ENCODE peak calls at places on chromosomes 7 and 10, in nine cellular contexts. B is PC-3, E is bronchial epithelial cell, S is A549, U is heart right ventricle, R is left ventricle myocardium inferior, N is hepatocyte, G is transverse colon, K is fibroblast of the aortic adventitia. Z is an unnamed sample.
A peak's percentile ranks its signal among the peaks of the same experiment; 100 is the strongest.

GRCh38 chr10:3948843-3949242 is 163.8 kb upstream of the KLF6 start:
- DNase-seq in B (peak; percentile 88), E (peak; percentile 83), S (peak; percentile 16), U (no peak), R (no peak), N (no peak), G (peak; percentile 63), K (no peak), Z (peak; percentile 21)

GRCh38 chr7:139731802-139732470 is 45.9 kb downstream of the HIPK2 start:
- DNase-seq in B (peak; percentile 97), E (peak; percentile 92), S (peak; percentile 84), U (peak; percentile 85), R (peak; percentile 82), N (peak; percentile 63), G (peak; percentile 89), K (peak; percentile 91), Z (peak; percentile 94)

GRCh38 chr7:112533591-112533990 is 52.8 kb downstream of the LSMEM1 start:
- DNase-seq in B (no peak), E (peak; percentile 17), S (no peak), U (no peak), R (no peak), N (no peak), G (no peak), K (no peak), Z (no peak)

GRCh38 chr7:1236831-1237701 is 4.4 kb downstream of the UNCX start:
- DNase-seq in B (no peak), E (no peak), S (no peak), U (no peak), R (no peak), N (no peak), G (no peak), K (no peak), Z (no peak)

GRCh38 chr10:71719464-71720303 is at the start of gene C10orf105:
- DNase-seq in B (no peak), E (no peak), S (no peak), U (no peak), R (no peak), N (no peak), G (no peak), K (no peak), Z (no peak)

GRCh38 chr10:99731296-99732032 is 463 bp downstream of the COX15 start:
- DNase-seq in B (no peak), E (peak; percentile 22), S (no peak), U (no peak), R (no peak), N (no peak), G (no peak), K (no peak), Z (no peak)

GRCh38 chr7:636396-636795 is 90.1 kb upstream of the DNAAF5 start:
- DNase-seq in B (peak; percentile 71), E (no peak), S (peak; percentile 85), U (peak; percentile 26), R (no peak), N (no peak), G (no peak), K (peak; percentile 5), Z (peak; percentile 50)

GRCh38 chr10:36224431-36224985 is 582.4 kb upstream of the FZD8 start:
- DNase-seq in B (peak; percentile 43), E (peak; percentile 56), S (no peak), U (no peak), R (no peak), N (no peak), G (no peak), K (peak; percentile 89), Z (peak; percentile 80)

GRCh38 chr10:103265712-103266329 is 11.1 kb upstream of the INA start:
- DNase-seq in B (peak; percentile 63), E (peak; percentile 54), S (peak; percentile 72), U (peak; percentile 73), R (no peak), N (peak; percentile 88), G (peak; percentile 50), K (peak; percentile 86), Z (peak; percentile 81)

GRCh38 chr10:88196298-88196697 is 332.9 kb downstream of the PTEN start:
- DNase-seq in B (no peak), E (no peak), S (no peak), U (no peak), R (no peak), N (peak; percentile 27), G (no peak), K (peak; percentile 43), Z (no peak)

GRCh38 chr10:124721295-124722052 is 22.7 kb downstream of the FAM53B start:
- DNase-seq in B (no peak), E (peak; percentile 38), S (no peak), U (peak; percentile 61), R (peak; percentile 67), N (no peak), G (peak; percentile 55), K (no peak), Z (no peak)

GRCh38 chr7:116249969-116250553 is 39.7 kb downstream of the TES start:
- DNase-seq in B (peak; percentile 65), E (peak; percentile 63), S (peak; percentile 78), U (no peak), R (no peak), N (peak; percentile 17), G (no peak), K (peak; percentile 63), Z (peak; percentile 70)

GRCh38 chr10:79328737-79329504 is 18.3 kb upstream of the PPIF start:
- DNase-seq in B (peak; percentile 91), E (peak; percentile 88), S (peak; percentile 43), U (no peak), R (no peak), N (peak; percentile 65), G (peak; percentile 47), K (no peak), Z (no peak)

GRCh38 chr7:80942261-80943041 is 23.6 kb upstream of the SEMA3C start:
- DNase-seq in B (peak; percentile 95), E (peak; percentile 100), S (peak; percentile 99), U (peak; percentile 35), R (peak; percentile 37), N (peak; percentile 83), G (peak; percentile 31), K (peak; percentile 98), Z (peak; percentile 92)

GRCh38 chr7:73838642-73839041 is 3.7 kb downstream of the METTL27 start:
- DNase-seq in B (no peak), E (peak; percentile 80), S (no peak), U (no peak), R (no peak), N (no peak), G (no peak), K (no peak), Z (no peak)

GRCh38 chr10:17066000-17066399 is 63.6 kb downstream of the CUBN start:
- DNase-seq in B (no peak), E (no peak), S (no peak), U (no peak), R (no peak), N (no peak), G (no peak), K (peak; percentile 48), Z (no peak)

GRCh38 chr10:74081192-74081803 is 69.3 kb downstream of the AP3M1 start:
- DNase-seq in B (peak; percentile 94), E (peak; percentile 48), S (peak; percentile 64), U (peak; percentile 54), R (no peak), N (peak; percentile 60), G (peak; percentile 42), K (peak; percentile 77), Z (peak; percentile 71)

GRCh38 chr10:11446895-11447294 is 164.6 kb downstream of the USP6NL start:
- DNase-seq in B (no peak), E (no peak), S (no peak), U (no peak), R (no peak), N (no peak), G (no peak), K (no peak), Z (no peak)

GRCh38 chr7:6500691-6501090 is 50.6 kb downstream of the GRID2IP start:
- DNase-seq in B (no peak), E (no peak), S (no peak), U (no peak), R (no peak), N (no peak), G (no peak), K (no peak), Z (no peak)

GRCh38 chr10:97570789-97571536 is 1.6 kb upstream of the ANKRD2 start:
- DNase-seq in B (no peak), E (no peak), S (no peak), U (no peak), R (peak; percentile 34), N (no peak), G (no peak), K (no peak), Z (no peak)

DNA sequence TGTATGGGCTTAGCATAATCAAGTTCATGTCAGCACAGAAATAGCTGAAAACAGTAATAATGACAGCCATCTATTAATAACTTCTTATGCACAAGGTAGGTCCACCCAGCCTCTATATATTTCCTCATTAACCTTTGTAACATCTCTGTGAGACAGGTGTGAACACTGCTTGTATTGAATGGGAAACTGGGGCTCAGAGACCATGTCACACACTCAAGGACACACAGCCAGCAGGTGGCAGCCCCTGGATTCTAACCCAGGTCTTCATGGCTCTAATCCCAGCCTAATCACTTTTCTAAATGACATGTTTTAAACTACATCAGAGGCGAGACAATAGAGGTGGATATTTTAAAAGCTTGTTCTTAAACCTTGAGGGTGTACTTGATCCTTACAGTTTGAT is 591.4 kb downstream of the PARD3 start:
- DNase-seq in B (peak; percentile 35), E (no peak), S (no peak), U (no peak), R (no peak), N (no peak), G (no peak), K (no peak), Z (no peak)
- TF ChIP-seq CTCF in B (peak; percentile 78), E (no peak), S (peak; percentile 25), U (no peak), R (no peak), N (no peak), G (no peak), K (no peak), Z (peak; percentile 7)

GRCh38 chr10:131979336-131979735 is 2.4 kb downstream of the BNIP3 start:
- DNase-seq in B (no peak), E (no peak), S (no peak), U (no peak), R (no peak), N (no peak), G (no peak), K (no peak), Z (no peak)
- H3K4me3 ChIP-seq in B (peak overlapping the region; percentile 92), E (peak overlapping the region; percentile 87), S (no peak overlapping the region), U (peak overlapping the region; percentile 88), R (peak overlapping the region; percentile 99), N (no peak overlapping the region), G (no peak overlapping the region), K (peak overlapping the region; percentile 55), Z (peak overlapping the region; percentile 86)

DNA sequence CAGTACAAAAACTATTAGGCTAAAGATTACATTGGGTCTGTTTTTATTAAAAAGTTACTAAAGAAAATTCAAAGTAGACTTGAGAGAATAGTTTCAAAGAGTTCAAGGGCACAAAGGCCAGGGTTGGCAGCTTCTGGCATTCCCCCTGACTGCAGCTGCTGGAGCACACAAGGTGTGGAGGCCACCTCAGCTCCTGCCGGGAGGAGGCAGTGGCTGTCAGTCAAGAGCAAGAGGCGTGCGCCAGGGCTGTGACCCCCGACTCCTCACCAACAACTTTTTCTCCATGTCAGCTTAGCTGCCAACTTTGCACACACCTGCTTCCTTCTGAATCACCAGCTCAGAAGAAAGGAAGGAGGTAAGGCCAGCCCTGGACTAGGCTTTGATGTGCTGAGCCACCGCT is 144.6 kb upstream of the PLXNA4 start:
- DNase-seq in B (no peak), E (no peak), S (no peak), U (no peak), R (no peak), N (no peak), G (no peak), K (no peak), Z (no peak)
- TF ChIP-seq CTCF in B (no peak), E (no peak), S (no peak), U (no peak), R (no peak), N (no peak), G (no peak), K (no peak), Z (no peak)

GRCh38 chr10:80860719-80861118 is 323.0 kb downstream of the SH2D4B start:
- DNase-seq in B (no peak), E (no peak), S (no peak), U (no peak), R (no peak), N (no peak), G (no peak), K (no peak), Z (no peak)
- H3K4me3 ChIP-seq in B (no peak overlapping the region), E (no peak overlapping the region), S (no peak overlapping the region), U (no peak overlapping the region), R (no peak overlapping the region), N (no peak overlapping the region), G (no peak overlapping the region), K (no peak overlapping the region), Z (no peak overlapping the region)